ENCODE peak calls at places on chromosomes 12 and 14, in eight cellular contexts. One of them, this sample, is unnamed.
A peak's percentile ranks its signal among the peaks of the same experiment; 100 is the strongest.

GRCh38 chr14:104091927-104092771 is 6.6 kb downstream of the ASPG start:
- DNase-seq in GM12878: no peak
- DNase-seq in GM23338: no peak
- DNase-seq in transverse colon: peak; percentile 11
- DNase-seq in stomach: no peak
- DNase-seq in endothelial cell of umbilical vein: no peak
- DNase-seq in HepG2: no peak
- DNase-seq in vagina: no peak
- DNase-seq in this sample: no peak

GRCh38 chr14:104830781-104831180 is 29.9 kb downstream of the ZBTB42 start:
- DNase-seq in GM12878: no peak
- DNase-seq in GM23338: no peak
- DNase-seq in transverse colon: no peak
- DNase-seq in stomach: no peak
- DNase-seq in endothelial cell of umbilical vein: no peak
- DNase-seq in HepG2: no peak
- DNase-seq in vagina: no peak
- DNase-seq in this sample: no peak

GRCh38 chr12:104680070-104680469 is 223.3 kb downstream of the CHST11 start:
- DNase-seq in GM12878: peak; percentile 51
- DNase-seq in GM23338: peak; percentile 70
- DNase-seq in transverse colon: no peak
- DNase-seq in stomach: no peak
- DNase-seq in endothelial cell of umbilical vein: peak; percentile 19
- DNase-seq in HepG2: peak; percentile 11
- DNase-seq in vagina: no peak
- DNase-seq in this sample: peak; percentile 13

GRCh38 chr12:52149182-52149641 is 42.6 kb downstream of the KRT80 start:
- DNase-seq in GM12878: no peak
- DNase-seq in GM23338: no peak
- DNase-seq in transverse colon: peak; percentile 13
- DNase-seq in stomach: no peak
- DNase-seq in endothelial cell of umbilical vein: no peak
- DNase-seq in HepG2: no peak
- DNase-seq in vagina: no peak
- DNase-seq in this sample: no peak

GRCh38 chr12:46197876-46198275 is 71.0 kb downstream of the SLC38A1 start:
- DNase-seq in GM12878: no peak
- DNase-seq in GM23338: no peak
- DNase-seq in transverse colon: no peak
- DNase-seq in stomach: no peak
- DNase-seq in endothelial cell of umbilical vein: no peak
- DNase-seq in HepG2: no peak
- DNase-seq in vagina: no peak
- DNase-seq in this sample: no peak

GRCh38 chr12:75446857-75447256 is 33.7 kb upstream of the GLIPR1 start:
- DNase-seq in GM12878: no peak
- DNase-seq in GM23338: no peak
- DNase-seq in transverse colon: no peak
- DNase-seq in stomach: no peak
- DNase-seq in endothelial cell of umbilical vein: peak; percentile 52
- DNase-seq in HepG2: no peak
- DNase-seq in vagina: no peak
- DNase-seq in this sample: no peak

GRCh38 chr12:28286352-28286751 is 96.1 kb downstream of the CCDC91 start:
- DNase-seq in GM12878: no peak
- DNase-seq in GM23338: no peak
- DNase-seq in transverse colon: no peak
- DNase-seq in stomach: no peak
- DNase-seq in endothelial cell of umbilical vein: no peak
- DNase-seq in HepG2: no peak
- DNase-seq in vagina: no peak
- DNase-seq in this sample: no peak

GRCh38 chr14:73753887-73754880 is 40.0 kb upstream of the PNMA1 start:
- DNase-seq in GM12878: peak; percentile 61
- DNase-seq in GM23338: no peak
- DNase-seq in transverse colon: peak; percentile 70
- DNase-seq in stomach: no peak
- DNase-seq in endothelial cell of umbilical vein: peak; percentile 57
- DNase-seq in HepG2: no peak
- DNase-seq in vagina: no peak
- DNase-seq in this sample: no peak

GRCh38 chr12:27347779-27348178 is 15.1 kb downstream of the BMAL2 start:
- DNase-seq in GM12878: no peak
- DNase-seq in GM23338: no peak
- DNase-seq in transverse colon: no peak
- DNase-seq in stomach: no peak
- DNase-seq in endothelial cell of umbilical vein: no peak
- DNase-seq in HepG2: no peak
- DNase-seq in vagina: no peak
- DNase-seq in this sample: no peak

GRCh38 chr14:32494566-32495434 is 165.7 kb downstream of the AKAP6 start:
- DNase-seq in GM12878: no peak
- DNase-seq in GM23338: no peak
- DNase-seq in transverse colon: no peak
- DNase-seq in stomach: no peak
- DNase-seq in endothelial cell of umbilical vein: no peak
- DNase-seq in HepG2: no peak
- DNase-seq in vagina: no peak
- DNase-seq in this sample: no peak

GRCh38 chr14:71491925-71492324 is 440.3 kb upstream of the RGS6 start:
- DNase-seq in GM12878: no peak
- DNase-seq in GM23338: no peak
- DNase-seq in transverse colon: no peak
- DNase-seq in stomach: no peak
- DNase-seq in endothelial cell of umbilical vein: no peak
- DNase-seq in HepG2: peak; percentile 73
- DNase-seq in vagina: no peak
- DNase-seq in this sample: no peak

GRCh38 chr12:105036937-105037649 is 47.2 kb downstream of the ALDH1L2 start:
- DNase-seq in GM12878: no peak
- DNase-seq in GM23338: no peak
- DNase-seq in transverse colon: no peak
- DNase-seq in stomach: no peak
- DNase-seq in endothelial cell of umbilical vein: peak; percentile 14
- DNase-seq in HepG2: no peak
- DNase-seq in vagina: no peak
- DNase-seq in this sample: no peak

GRCh38 chr12:122089080-122089479 is 10.5 kb downstream of the MLXIP start:
- DNase-seq in GM12878: no peak
- DNase-seq in GM23338: no peak
- DNase-seq in transverse colon: no peak
- DNase-seq in stomach: no peak
- DNase-seq in endothelial cell of umbilical vein: no peak
- DNase-seq in HepG2: no peak
- DNase-seq in vagina: no peak
- DNase-seq in this sample: no peak

GRCh38 chr12:122867701-122868461 is 28.0 kb downstream of the VPS37B start:
- DNase-seq in GM12878: no peak
- DNase-seq in GM23338: peak; percentile 84
- DNase-seq in transverse colon: peak; percentile 69
- DNase-seq in stomach: peak; percentile 95
- DNase-seq in endothelial cell of umbilical vein: peak; percentile 30
- DNase-seq in HepG2: peak; percentile 71
- DNase-seq in vagina: no peak
- DNase-seq in this sample: no peak

GRCh38 chr12:42985506-42985905 is 396.0 kb upstream of the PRICKLE1 start:
- DNase-seq in GM12878: no peak
- DNase-seq in GM23338: peak; percentile 81
- DNase-seq in transverse colon: no peak
- DNase-seq in stomach: no peak
- DNase-seq in endothelial cell of umbilical vein: no peak
- DNase-seq in HepG2: no peak
- DNase-seq in vagina: no peak
- DNase-seq in this sample: no peak

GRCh38 chr12:1937481-1938224 is 19.2 kb upstream of the CACNA2D4 start:
- DNase-seq in GM12878: no peak
- DNase-seq in GM23338: no peak
- DNase-seq in transverse colon: no peak
- DNase-seq in stomach: peak; percentile 38
- DNase-seq in endothelial cell of umbilical vein: no peak
- DNase-seq in HepG2: no peak
- DNase-seq in vagina: peak; percentile 67
- DNase-seq in this sample: no peak

GRCh38 chr14:61417890-61418455 is 96.6 kb downstream of the PRKCH start:
- DNase-seq in GM12878: no peak
- DNase-seq in GM23338: no peak
- DNase-seq in transverse colon: no peak
- DNase-seq in stomach: no peak
- DNase-seq in endothelial cell of umbilical vein: peak; percentile 65
- DNase-seq in HepG2: no peak
- DNase-seq in vagina: no peak
- DNase-seq in this sample: no peak

DNA sequence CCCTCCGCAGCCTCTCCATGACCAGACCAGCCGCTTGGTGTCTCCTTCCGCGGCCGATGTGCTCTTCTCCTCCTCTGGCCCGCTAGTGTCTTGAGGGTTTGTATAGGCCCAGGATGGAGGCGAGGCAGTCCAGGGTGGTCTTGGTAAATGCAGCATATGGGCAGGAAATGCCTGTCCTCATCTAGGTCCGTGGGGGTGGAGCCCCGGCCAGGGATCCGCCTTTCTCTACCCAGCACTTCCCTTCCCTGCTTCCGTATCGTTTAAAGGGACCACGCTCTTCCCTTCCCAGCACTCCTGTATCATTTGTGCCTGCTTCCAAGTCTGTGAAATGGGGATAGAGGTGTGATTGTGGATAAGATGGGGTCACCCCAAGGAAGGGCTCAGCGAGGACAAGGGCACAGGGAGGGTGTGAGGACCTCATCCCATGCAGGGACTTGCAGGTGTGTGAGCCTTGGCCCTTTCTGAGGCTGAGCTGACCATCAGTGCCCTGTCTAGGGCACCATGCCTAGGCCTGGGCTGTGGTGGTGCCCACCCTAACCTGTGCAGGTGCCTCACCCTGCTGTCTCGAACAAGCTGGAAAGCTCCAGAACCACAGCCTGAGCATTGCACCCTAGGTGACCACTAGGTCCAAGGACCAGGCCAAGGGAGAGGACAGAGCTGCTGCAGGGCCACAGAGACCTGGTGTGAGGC is 326.8 kb upstream of the RTL1 start:
- DNase-seq in GM12878: no peak
- DNase-seq in GM23338: peak; percentile 13
- DNase-seq in transverse colon: no peak
- DNase-seq in stomach: no peak
- DNase-seq in endothelial cell of umbilical vein: no peak
- DNase-seq in HepG2: no peak
- DNase-seq in vagina: peak; percentile 76
- DNase-seq in this sample: no peak
- TF ChIP-seq POLR2AphosphoS5 in GM12878: no peak
- TF ChIP-seq POLR2AphosphoS5 in GM23338: no peak
- TF ChIP-seq POLR2AphosphoS5 in transverse colon: no peak
- TF ChIP-seq POLR2AphosphoS5 in stomach: no peak
- TF ChIP-seq POLR2AphosphoS5 in endothelial cell of umbilical vein: no peak
- TF ChIP-seq POLR2AphosphoS5 in HepG2: no peak
- TF ChIP-seq POLR2AphosphoS5 in vagina: no peak
- TF ChIP-seq POLR2AphosphoS5 in this sample: no peak

GRCh38 chr12:65510584-65511050 is 232.1 kb downstream of the MSRB3 start:
- DNase-seq in GM12878: no peak
- DNase-seq in GM23338: peak; percentile 80
- DNase-seq in transverse colon: peak; percentile 30
- DNase-seq in stomach: peak; percentile 51
- DNase-seq in endothelial cell of umbilical vein: peak; percentile 30
- DNase-seq in HepG2: peak; percentile 88
- DNase-seq in vagina: no peak
- DNase-seq in this sample: peak; percentile 84
- TF ChIP-seq POLR2AphosphoS5 in GM12878: no peak
- TF ChIP-seq POLR2AphosphoS5 in GM23338: no peak
- TF ChIP-seq POLR2AphosphoS5 in transverse colon: no peak
- TF ChIP-seq POLR2AphosphoS5 in stomach: no peak
- TF ChIP-seq POLR2AphosphoS5 in endothelial cell of umbilical vein: no peak
- TF ChIP-seq POLR2AphosphoS5 in HepG2: no peak
- TF ChIP-seq POLR2AphosphoS5 in vagina: no peak
- TF ChIP-seq POLR2AphosphoS5 in this sample: peak; percentile 12

DNA sequence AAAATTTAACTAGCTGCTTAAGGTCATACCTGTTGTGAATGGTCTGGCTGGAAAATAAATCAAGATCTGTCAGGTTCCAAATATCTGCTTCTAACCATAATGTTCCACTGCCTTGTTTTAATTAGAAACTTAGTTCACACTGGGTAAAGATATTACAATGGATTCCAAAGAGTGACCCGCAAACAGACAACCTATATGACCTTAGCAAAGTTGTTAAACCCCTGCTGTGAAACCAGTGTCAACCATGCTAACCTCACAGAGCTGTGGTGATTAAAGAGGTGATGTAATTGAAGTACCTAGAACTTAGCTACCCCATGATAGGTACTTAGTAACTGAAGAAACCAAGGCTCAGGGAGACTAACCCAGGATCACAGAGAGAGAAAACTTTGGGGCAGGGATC is 2.3 kb downstream of the GUCY2C start:
- DNase-seq in GM12878: no peak
- DNase-seq in GM23338: no peak
- DNase-seq in transverse colon: no peak
- DNase-seq in stomach: no peak
- DNase-seq in endothelial cell of umbilical vein: no peak
- DNase-seq in HepG2: no peak
- DNase-seq in vagina: no peak
- DNase-seq in this sample: no peak
- TF ChIP-seq POLR2AphosphoS5 in GM12878: no peak
- TF ChIP-seq POLR2AphosphoS5 in GM23338: no peak
- TF ChIP-seq POLR2AphosphoS5 in transverse colon: no peak
- TF ChIP-seq POLR2AphosphoS5 in stomach: no peak
- TF ChIP-seq POLR2AphosphoS5 in endothelial cell of umbilical vein: no peak
- TF ChIP-seq POLR2AphosphoS5 in HepG2: no peak
- TF ChIP-seq POLR2AphosphoS5 in vagina: no peak
- TF ChIP-seq POLR2AphosphoS5 in this sample: no peak

DNA sequence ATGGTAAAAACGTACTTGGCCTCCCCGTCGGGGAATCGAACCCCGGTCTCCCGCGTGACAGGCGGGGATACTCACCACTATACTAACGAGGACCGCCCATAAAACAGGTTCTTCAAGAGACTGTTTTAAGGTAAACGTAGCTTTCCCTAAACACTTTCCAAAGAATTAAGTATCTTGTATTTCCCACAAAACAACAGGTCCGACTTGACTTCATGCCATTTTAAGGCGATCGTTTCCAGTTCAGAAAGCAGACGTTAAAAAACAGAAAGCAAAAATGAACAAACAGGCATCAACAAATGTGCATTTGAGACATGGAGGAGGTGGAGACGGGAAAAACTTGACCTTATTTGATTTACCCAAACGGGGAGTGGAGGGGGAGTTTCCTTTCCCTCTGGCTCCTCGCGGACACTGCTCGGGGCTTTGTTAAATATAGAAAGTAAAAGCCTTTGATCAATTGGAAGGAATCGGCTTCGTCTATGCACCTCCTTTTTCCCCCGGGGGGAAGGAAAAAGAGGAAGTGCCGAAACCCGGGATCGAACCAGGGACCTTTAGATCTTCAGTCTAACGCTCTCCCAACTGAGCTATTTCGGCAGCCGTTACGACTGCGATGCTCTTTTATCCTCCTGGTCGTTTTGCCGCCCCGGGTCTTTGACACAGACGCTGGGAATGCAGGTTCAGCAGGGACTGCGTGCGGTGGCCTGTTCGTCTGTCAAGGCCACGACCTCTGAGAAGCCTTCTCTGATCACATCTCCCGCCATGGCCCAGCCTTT is 13.1 kb upstream of the UBC start:
- DNase-seq in GM12878: peak; percentile 90
- DNase-seq in GM23338: peak; percentile 92
- DNase-seq in transverse colon: peak; percentile 95
- DNase-seq in stomach: peak; percentile 95
- DNase-seq in endothelial cell of umbilical vein: peak; percentile 95
- DNase-seq in HepG2: peak; percentile 85
- DNase-seq in vagina: peak; percentile 98
- DNase-seq in this sample: peak; percentile 84
- TF ChIP-seq POLR2AphosphoS5 in GM12878: no peak
- TF ChIP-seq POLR2AphosphoS5 in GM23338: no peak
- TF ChIP-seq POLR2AphosphoS5 in transverse colon: no peak
- TF ChIP-seq POLR2AphosphoS5 in stomach: peak; percentile 42
- TF ChIP-seq POLR2AphosphoS5 in endothelial cell of umbilical vein: no peak
- TF ChIP-seq POLR2AphosphoS5 in HepG2: no peak
- TF ChIP-seq POLR2AphosphoS5 in vagina: peak; percentile 68
- TF ChIP-seq POLR2AphosphoS5 in this sample: no peak